ENCODE peak calls at places on chromosome 15, in ten cellular contexts. D, X, E, C, K, H, T, N, L and Z are unnamed samples.

GRCh38 chr15:75360856-75361255 is 7.6 kb downstream of the MAN2C1 start:
- DNase-seq in E (no peak), X (peak), T (no peak), K (no peak), L (no peak), N (no peak), C (no peak), H (no peak), D (no peak), Z (no peak)

GRCh38 chr15:100596792-100597191 is 5.2 kb downstream of the LINS1 start:
- DNase-seq in X (peak), C (peak), L (no peak), K (no peak), E (no peak), N (peak), T (peak), H (no peak), D (peak), Z (peak)

GRCh38 chr15:36977620-36978610 is 122.4 kb downstream of the MEIS2 start:
- DNase-seq in H (no peak), E (no peak), N (no peak), C (no peak), D (no peak), T (no peak), K (no peak), X (no peak), L (no peak), Z (no peak)

GRCh38 chr15:90382305-90382704 is 5.7 kb upstream of the IQGAP1 start:
- DNase-seq in X (peak), K (no peak), H (no peak), E (no peak), C (no peak), D (no peak), L (no peak), N (no peak), T (no peak), Z (no peak)

GRCh38 chr15:76336254-76337046 is at the start of gene ISL2:
- DNase-seq in N (peak), C (peak), D (peak), X (peak), L (peak), H (no peak), K (peak), T (peak), E (peak), Z (peak)

GRCh38 chr15:36584511-36584910 is 5.1 kb downstream of the CDIN1 start:
- DNase-seq in X (no peak), K (no peak), N (no peak), T (no peak), D (no peak), E (no peak), C (no peak), L (no peak), H (no peak), Z (no peak)

GRCh38 chr15:78301326-78301725 is 1.9 kb upstream of the SKIC8 start:
- DNase-seq in T (no peak), X (no peak), N (no peak), H (no peak), L (peak), K (no peak), E (no peak), C (no peak), D (peak), Z (no peak)

GRCh38 chr15:64356443-64357040 is 569 bp upstream of the CSNK1G1 start:
- DNase-seq in T (no peak), K (no peak), N (no peak), X (no peak), C (no peak), H (no peak), E (no peak), D (no peak), L (peak), Z (peak)

GRCh38 chr15:99442268-99442897 is 123.4 kb upstream of the MEF2A start:
- DNase-seq in X (peak), N (no peak), L (peak), T (peak), C (no peak), D (peak), E (peak), H (peak), K (peak), Z (peak)

GRCh38 chr15:82901114-82901805 is 51.3 kb downstream of the HOMER2 start:
- DNase-seq in L (no peak), E (no peak), D (no peak), T (no peak), C (no peak), H (no peak), K (no peak), N (no peak), X (no peak), Z (no peak)

GRCh38 chr15:26518885-26519284 is 254.0 kb downstream of the GABRB3 start:
- DNase-seq in D (no peak), K (no peak), N (no peak), T (no peak), L (no peak), E (no peak), H (no peak), X (no peak), C (no peak), Z (no peak)

GRCh38 chr15:35306361-35306981 is 221.4 kb upstream of the NANOGP8 start:
- DNase-seq in D (no peak), N (no peak), E (peak), T (peak), K (peak), H (no peak), L (peak), X (no peak), C (no peak), Z (no peak)

GRCh38 chr15:88269371-88270062 is 13.0 kb upstream of the NTRK3 start:
- DNase-seq in H (no peak), D (no peak), C (no peak), E (no peak), X (no peak), K (no peak), N (no peak), L (no peak), T (no peak), Z (no peak)

GRCh38 chr15:100101389-100102089 is 240.2 kb downstream of the ADAMTS17 start:
- DNase-seq in H (no peak), N (no peak), D (no peak), E (no peak), T (no peak), C (no peak), L (no peak), X (peak), K (no peak), Z (peak)

GRCh38 chr15:77573826-77574225 is 58.9 kb downstream of the LINGO1 start:
- DNase-seq in E (no peak), H (no peak), K (no peak), D (no peak), N (no peak), X (no peak), C (no peak), T (no peak), L (no peak), Z (peak)

GRCh38 chr15:33107950-33108349 is 86.6 kb downstream of the FMN1 start:
- DNase-seq in H (no peak), T (no peak), D (no peak), E (no peak), N (no peak), K (no peak), X (no peak), L (peak), C (no peak), Z (no peak)

GRCh38 chr15:71336671-71337070 is 221.4 kb downstream of the THSD4 start:
- DNase-seq in D (no peak), T (no peak), L (no peak), H (no peak), E (no peak), C (no peak), K (no peak), X (no peak), N (no peak), Z (no peak)

GRCh38 chr15:101492752-101493692 is 3.5 kb upstream of the PCSK6 start:
- DNase-seq in C (no peak), N (no peak), D (peak), K (no peak), L (no peak), E (no peak), T (no peak), H (no peak), X (no peak), Z (no peak)

GRCh38 chr15:77863491-77864105 is 213.9 kb downstream of the TBC1D2B start:
- DNase-seq in C (no peak), N (no peak), H (no peak), K (no peak), X (no peak), D (no peak), T (no peak), L (no peak), E (no peak), Z (peak)

GRCh38 chr15:72161351-72162132 is 36.0 kb downstream of the GRAMD2A start:
- DNase-seq in E (no peak), H (no peak), K (no peak), L (no peak), N (no peak), D (no peak), X (no peak), C (no peak), T (no peak), Z (no peak)

GRCh38 chr15:56464893-56465520 is at the start of gene MNS1:
- DNase-seq in H (peak), C (peak), X (peak), E (peak), K (peak), D (peak), T (peak), N (peak), L (peak), Z (peak)

GRCh38 chr15:60009581-60010379 is 5.7 kb downstream of the FOXB1 start:
- DNase-seq in E (no peak), T (no peak), K (no peak), C (no peak), X (no peak), D (no peak), H (no peak), N (no peak), L (no peak), Z (no peak)

GRCh38 chr15:48577495-48577894 is 68.0 kb downstream of the FBN1 start:
- DNase-seq in T (no peak), D (no peak), N (no peak), L (peak), E (no peak), X (no peak), H (no peak), K (no peak), C (no peak), Z (no peak)

GRCh38 chr15:63186065-63186464 is 3.3 kb upstream of the RAB8B start:
- DNase-seq in E (no peak), X (no peak), K (peak), N (no peak), C (no peak), T (peak), L (peak), H (no peak), D (no peak), Z (no peak)

GRCh38 chr15:32642667-32643425 is 1.3 kb downstream of the SCG5 start:
- DNase-seq in K (no peak), E (no peak), T (no peak), L (peak), H (no peak), D (no peak), C (no peak), X (no peak), N (no peak), Z (no peak)